ENCODE peak calls at places on chromosome 2, in ten cellular contexts. One of them, this sample, is unnamed.
A peak's percentile ranks its signal among the peaks of the same experiment; 100 is the strongest.

GRCh38 chr2:54579682-54580349 is 123.7 kb downstream of the SPTBN1 start:
- DNase-seq in mesenchymal stem cell: no peak
- DNase-seq in fibroblast of lung: no peak
- DNase-seq in psoas muscle: no peak
- DNase-seq in right cardiac atrium: no peak
- DNase-seq in PC-3: peak; percentile 89
- DNase-seq in heart left ventricle: no peak
- DNase-seq in body of pancreas: no peak
- DNase-seq in CD8-positive, alpha-beta T cell: peak; percentile 46
- DNase-seq in HepG2: peak; percentile 97
- DNase-seq in this sample: peak; percentile 83

GRCh38 chr2:232955856-232956255 is 57.2 kb downstream of the NGEF start:
- DNase-seq in body of pancreas: no peak
- DNase-seq in mesenchymal stem cell: no peak
- DNase-seq in heart left ventricle: no peak
- DNase-seq in right cardiac atrium: no peak
- DNase-seq in psoas muscle: no peak
- DNase-seq in PC-3: no peak
- DNase-seq in HepG2: no peak
- DNase-seq in fibroblast of lung: no peak
- DNase-seq in CD8-positive, alpha-beta T cell: no peak
- DNase-seq in this sample: no peak

GRCh38 chr2:145744541-145745386 is 1224.8 kb upstream of the ZEB2 start:
- DNase-seq in heart left ventricle: no peak
- DNase-seq in CD8-positive, alpha-beta T cell: no peak
- DNase-seq in psoas muscle: no peak
- DNase-seq in HepG2: no peak
- DNase-seq in fibroblast of lung: peak; percentile 99
- DNase-seq in mesenchymal stem cell: peak; percentile 90
- DNase-seq in right cardiac atrium: no peak
- DNase-seq in body of pancreas: no peak
- DNase-seq in PC-3: peak; percentile 89
- DNase-seq in this sample: no peak

GRCh38 chr2:72745679-72746368 is 80.0 kb downstream of the EXOC6B start:
- DNase-seq in heart left ventricle: no peak
- DNase-seq in right cardiac atrium: no peak
- DNase-seq in CD8-positive, alpha-beta T cell: no peak
- DNase-seq in HepG2: peak; percentile 81
- DNase-seq in body of pancreas: no peak
- DNase-seq in mesenchymal stem cell: peak; percentile 71
- DNase-seq in PC-3: peak; percentile 85
- DNase-seq in fibroblast of lung: peak; percentile 65
- DNase-seq in psoas muscle: no peak
- DNase-seq in this sample: peak; percentile 66

GRCh38 chr2:96923810-96924774 is 54.2 kb upstream of the SEMA4C start:
- DNase-seq in PC-3: no peak
- DNase-seq in right cardiac atrium: no peak
- DNase-seq in body of pancreas: no peak
- DNase-seq in HepG2: no peak
- DNase-seq in psoas muscle: peak; percentile 17
- DNase-seq in CD8-positive, alpha-beta T cell: peak; percentile 51
- DNase-seq in fibroblast of lung: no peak
- DNase-seq in mesenchymal stem cell: no peak
- DNase-seq in heart left ventricle: no peak
- DNase-seq in this sample: no peak

GRCh38 chr2:212245868-212246267 is 292.7 kb downstream of the ERBB4 start:
- DNase-seq in psoas muscle: no peak
- DNase-seq in CD8-positive, alpha-beta T cell: no peak
- DNase-seq in PC-3: no peak
- DNase-seq in fibroblast of lung: no peak
- DNase-seq in heart left ventricle: no peak
- DNase-seq in mesenchymal stem cell: no peak
- DNase-seq in HepG2: no peak
- DNase-seq in right cardiac atrium: no peak
- DNase-seq in body of pancreas: no peak
- DNase-seq in this sample: no peak

GRCh38 chr2:101130081-101130480 is 21.1 kb downstream of the TBC1D8 start:
- DNase-seq in fibroblast of lung: no peak
- DNase-seq in CD8-positive, alpha-beta T cell: no peak
- DNase-seq in body of pancreas: no peak
- DNase-seq in heart left ventricle: no peak
- DNase-seq in right cardiac atrium: no peak
- DNase-seq in PC-3: no peak
- DNase-seq in psoas muscle: no peak
- DNase-seq in mesenchymal stem cell: no peak
- DNase-seq in HepG2: no peak
- DNase-seq in this sample: no peak

GRCh38 chr2:176148758-176149483 is 2.4 kb upstream of the HOXD4 start:
- DNase-seq in right cardiac atrium: no peak
- DNase-seq in PC-3: no peak
- DNase-seq in CD8-positive, alpha-beta T cell: no peak
- DNase-seq in heart left ventricle: no peak
- DNase-seq in mesenchymal stem cell: no peak
- DNase-seq in body of pancreas: no peak
- DNase-seq in psoas muscle: no peak
- DNase-seq in HepG2: no peak
- DNase-seq in fibroblast of lung: no peak
- DNase-seq in this sample: no peak

GRCh38 chr2:85999131-85999831 is 106.4 kb downstream of the POLR1A start:
- DNase-seq in right cardiac atrium: no peak
- DNase-seq in body of pancreas: no peak
- DNase-seq in heart left ventricle: no peak
- DNase-seq in CD8-positive, alpha-beta T cell: peak; percentile 47
- DNase-seq in PC-3: no peak
- DNase-seq in fibroblast of lung: no peak
- DNase-seq in mesenchymal stem cell: peak; percentile 55
- DNase-seq in psoas muscle: no peak
- DNase-seq in HepG2: no peak
- DNase-seq in this sample: peak; percentile 39

GRCh38 chr2:230416061-230416721 is at the start of gene SP100:
- DNase-seq in heart left ventricle: peak; percentile 81
- DNase-seq in HepG2: peak; percentile 80
- DNase-seq in CD8-positive, alpha-beta T cell: peak; percentile 78
- DNase-seq in PC-3: peak; percentile 74
- DNase-seq in psoas muscle: peak; percentile 81
- DNase-seq in body of pancreas: peak; percentile 72
- DNase-seq in fibroblast of lung: peak; percentile 82
- DNase-seq in right cardiac atrium: peak; percentile 78
- DNase-seq in mesenchymal stem cell: peak; percentile 92
- DNase-seq in this sample: peak; percentile 93

GRCh38 chr2:28586864-28587263 is 91.0 kb downstream of the PLB1 start:
- DNase-seq in fibroblast of lung: no peak
- DNase-seq in psoas muscle: no peak
- DNase-seq in right cardiac atrium: no peak
- DNase-seq in heart left ventricle: no peak
- DNase-seq in HepG2: no peak
- DNase-seq in CD8-positive, alpha-beta T cell: peak; percentile 58
- DNase-seq in body of pancreas: no peak
- DNase-seq in mesenchymal stem cell: no peak
- DNase-seq in PC-3: no peak
- DNase-seq in this sample: no peak

GRCh38 chr2:241598487-241598886 is 38.5 kb downstream of the THAP4 start:
- DNase-seq in mesenchymal stem cell: no peak
- DNase-seq in PC-3: peak; percentile 46
- DNase-seq in heart left ventricle: no peak
- DNase-seq in right cardiac atrium: no peak
- DNase-seq in body of pancreas: peak; percentile 42
- DNase-seq in fibroblast of lung: no peak
- DNase-seq in psoas muscle: no peak
- DNase-seq in CD8-positive, alpha-beta T cell: no peak
- DNase-seq in HepG2: peak; percentile 45
- DNase-seq in this sample: peak; percentile 43

GRCh38 chr2:173652311-173652710 is 297.6 kb downstream of the CDCA7 start:
- DNase-seq in psoas muscle: no peak
- DNase-seq in right cardiac atrium: no peak
- DNase-seq in body of pancreas: no peak
- DNase-seq in mesenchymal stem cell: peak; percentile 84
- DNase-seq in heart left ventricle: no peak
- DNase-seq in HepG2: peak; percentile 46
- DNase-seq in fibroblast of lung: peak; percentile 98
- DNase-seq in CD8-positive, alpha-beta T cell: no peak
- DNase-seq in PC-3: peak; percentile 93
- DNase-seq in this sample: no peak

GRCh38 chr2:173653427-173653795 is 298.7 kb downstream of the CDCA7 start:
- DNase-seq in body of pancreas: no peak
- DNase-seq in PC-3: peak; percentile 13
- DNase-seq in right cardiac atrium: no peak
- DNase-seq in HepG2: no peak
- DNase-seq in psoas muscle: no peak
- DNase-seq in fibroblast of lung: no peak
- DNase-seq in mesenchymal stem cell: no peak
- DNase-seq in heart left ventricle: no peak
- DNase-seq in CD8-positive, alpha-beta T cell: no peak
- DNase-seq in this sample: no peak

GRCh38 chr2:173652731-173653426 is 298.2 kb downstream of the CDCA7 start:
- DNase-seq in right cardiac atrium: peak; percentile 17
- DNase-seq in CD8-positive, alpha-beta T cell: no peak
- DNase-seq in body of pancreas: no peak
- DNase-seq in PC-3: peak; percentile 99
- DNase-seq in HepG2: peak; percentile 64
- DNase-seq in psoas muscle: no peak
- DNase-seq in heart left ventricle: no peak
- DNase-seq in mesenchymal stem cell: peak; percentile 92
- DNase-seq in fibroblast of lung: peak; percentile 97
- DNase-seq in this sample: peak; percentile 23

GRCh38 chr2:173649527-173650219 is 295.0 kb downstream of the CDCA7 start:
- DNase-seq in HepG2: no peak
- DNase-seq in heart left ventricle: no peak
- DNase-seq in CD8-positive, alpha-beta T cell: no peak
- DNase-seq in PC-3: no peak
- DNase-seq in fibroblast of lung: no peak
- DNase-seq in body of pancreas: no peak
- DNase-seq in right cardiac atrium: peak; percentile 35
- DNase-seq in mesenchymal stem cell: no peak
- DNase-seq in psoas muscle: no peak
- DNase-seq in this sample: no peak

DNA sequence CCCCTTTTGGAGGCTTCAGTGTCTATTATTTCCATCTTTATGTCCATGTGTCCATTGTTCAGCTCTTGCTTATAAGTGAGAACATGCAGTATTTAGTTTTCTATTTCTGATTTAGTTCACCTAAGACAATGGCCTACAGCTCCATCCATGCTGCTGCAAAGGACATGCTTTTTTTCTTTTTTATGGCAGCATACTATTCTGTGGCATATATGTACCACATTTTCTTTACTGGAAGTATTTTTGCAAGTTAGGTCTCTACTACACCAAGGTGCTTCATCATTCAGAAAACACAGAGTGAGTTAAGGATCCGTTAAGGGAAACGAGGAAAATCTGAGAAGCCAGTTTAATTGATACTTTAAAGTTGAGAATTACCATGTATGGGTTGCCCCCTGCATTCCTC is 297.2 kb downstream of the CDCA7 start:
- DNase-seq in fibroblast of lung: no peak
- DNase-seq in CD8-positive, alpha-beta T cell: no peak
- DNase-seq in psoas muscle: no peak
- DNase-seq in HepG2: no peak
- DNase-seq in right cardiac atrium: no peak
- DNase-seq in mesenchymal stem cell: no peak
- DNase-seq in body of pancreas: no peak
- DNase-seq in PC-3: no peak
- DNase-seq in heart left ventricle: no peak
- DNase-seq in this sample: no peak
- H3K27me3 ChIP-seq in fibroblast of lung: no peaks in the 10 kb centered on the region
- H3K27me3 ChIP-seq in CD8-positive, alpha-beta T cell: no peaks in the 10 kb centered on the region
- H3K27me3 ChIP-seq in psoas muscle: no peaks in the 10 kb centered on the region
- H3K27me3 ChIP-seq in HepG2: no peaks in the 10 kb centered on the region
- H3K27me3 ChIP-seq in right cardiac atrium: no peaks in the 10 kb centered on the region
- H3K27me3 ChIP-seq in mesenchymal stem cell: no peaks in the 10 kb centered on the region
- H3K27me3 ChIP-seq in body of pancreas: no peaks in the 10 kb centered on the region
- H3K27me3 ChIP-seq in PC-3: no peaks in the 10 kb centered on the region
- H3K27me3 ChIP-seq in heart left ventricle: no peaks in the 10 kb centered on the region
- H3K27me3 ChIP-seq in this sample: no peaks in the 10 kb centered on the region

DNA sequence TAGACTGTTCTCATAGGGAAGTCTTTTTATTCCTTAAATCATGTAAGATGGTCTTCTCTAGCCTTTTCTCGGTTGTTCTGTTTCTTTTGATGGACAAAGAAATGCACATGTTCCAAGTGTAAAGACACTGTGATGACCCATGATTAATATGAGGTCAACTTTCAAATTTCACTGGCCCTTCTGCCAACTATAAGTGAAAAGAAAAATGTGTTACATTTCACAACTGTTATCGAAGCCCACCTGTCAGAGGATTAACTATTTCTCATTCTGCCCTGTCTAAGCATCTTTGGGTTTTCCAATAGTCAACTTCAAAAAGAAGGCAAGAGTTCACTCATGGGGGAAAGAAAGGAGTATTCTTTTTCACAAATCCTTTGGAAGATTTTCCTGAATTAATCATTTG is 3.3 kb downstream of the RDH14 start:
- DNase-seq in body of pancreas: no peak
- DNase-seq in mesenchymal stem cell: no peak
- DNase-seq in PC-3: no peak
- DNase-seq in heart left ventricle: no peak
- DNase-seq in CD8-positive, alpha-beta T cell: no peak
- DNase-seq in HepG2: no peak
- DNase-seq in psoas muscle: no peak
- DNase-seq in fibroblast of lung: no peak
- DNase-seq in right cardiac atrium: no peak
- DNase-seq in this sample: no peak
- H3K27ac ChIP-seq in body of pancreas: no peak overlapping the region
- H3K27ac ChIP-seq in mesenchymal stem cell: no peak overlapping the region
- H3K27ac ChIP-seq in PC-3: no peak overlapping the region
- H3K27ac ChIP-seq in heart left ventricle: peak overlapping the region; percentile 97
- H3K27ac ChIP-seq in CD8-positive, alpha-beta T cell: no peak overlapping the region
- H3K27ac ChIP-seq in HepG2: no peak overlapping the region
- H3K27ac ChIP-seq in psoas muscle: no peak overlapping the region
- H3K27ac ChIP-seq in fibroblast of lung: no peak overlapping the region
- H3K27ac ChIP-seq in right cardiac atrium: no peak overlapping the region
- H3K27ac ChIP-seq in this sample: no peak overlapping the region

DNA sequence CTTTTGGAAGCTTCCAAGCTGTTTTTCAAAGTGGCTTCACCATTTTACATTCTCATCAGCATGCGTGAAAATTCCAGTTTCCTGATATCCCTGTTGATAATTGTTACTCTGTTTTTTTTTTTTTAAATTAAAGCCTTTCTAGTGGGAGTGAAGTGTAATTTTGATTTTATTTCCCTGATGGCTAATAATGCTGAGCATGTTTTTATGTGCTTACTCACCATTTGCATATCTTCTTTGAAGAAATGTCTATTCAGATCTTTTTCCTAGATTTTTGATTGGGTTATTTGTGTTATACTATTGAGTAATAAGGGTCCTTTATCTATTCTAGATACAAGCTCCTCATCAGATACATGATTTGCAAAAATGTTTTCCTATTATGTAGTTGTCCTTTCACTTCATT is 382.8 kb upstream of the HS6ST1 start:
- DNase-seq in fibroblast of lung: no peak
- DNase-seq in right cardiac atrium: no peak
- DNase-seq in body of pancreas: no peak
- DNase-seq in mesenchymal stem cell: no peak
- DNase-seq in psoas muscle: no peak
- DNase-seq in CD8-positive, alpha-beta T cell: no peak
- DNase-seq in HepG2: no peak
- DNase-seq in PC-3: no peak
- DNase-seq in heart left ventricle: no peak
- DNase-seq in this sample: no peak
- H3K27me3 ChIP-seq in fibroblast of lung: no peaks in the 10 kb centered on the region
- H3K27me3 ChIP-seq in right cardiac atrium: no peaks in the 10 kb centered on the region
- H3K27me3 ChIP-seq in body of pancreas: no peaks in the 10 kb centered on the region
- H3K27me3 ChIP-seq in mesenchymal stem cell: peaks cover 1% of the 10 kb centered on the region
- H3K27me3 ChIP-seq in psoas muscle: no peaks in the 10 kb centered on the region
- H3K27me3 ChIP-seq in CD8-positive, alpha-beta T cell: no peaks in the 10 kb centered on the region
- H3K27me3 ChIP-seq in HepG2: no peaks in the 10 kb centered on the region
- H3K27me3 ChIP-seq in PC-3: peaks cover 5% of the 10 kb centered on the region
- H3K27me3 ChIP-seq in heart left ventricle: no peaks in the 10 kb centered on the region
- H3K27me3 ChIP-seq in this sample: no peaks in the 10 kb centered on the region

GRCh38 chr2:17719562-17720371 is 33.8 kb downstream of the SMC6 start:
- DNase-seq in psoas muscle: no peak
- DNase-seq in mesenchymal stem cell: peak; percentile 29
- DNase-seq in right cardiac atrium: no peak
- DNase-seq in HepG2: no peak
- DNase-seq in heart left ventricle: no peak
- DNase-seq in fibroblast of lung: no peak
- DNase-seq in body of pancreas: no peak
- DNase-seq in PC-3: peak; percentile 47
- DNase-seq in CD8-positive, alpha-beta T cell: no peak
- DNase-seq in this sample: peak; percentile 3
- H3K27ac ChIP-seq in psoas muscle: no peak overlapping the region
- H3K27ac ChIP-seq in mesenchymal stem cell: no peak overlapping the region
- H3K27ac ChIP-seq in right cardiac atrium: no peak overlapping the region
- H3K27ac ChIP-seq in HepG2: no peak overlapping the region
- H3K27ac ChIP-seq in heart left ventricle: no peak overlapping the region
- H3K27ac ChIP-seq in fibroblast of lung: no peak overlapping the region
- H3K27ac ChIP-seq in body of pancreas: no peak overlapping the region
- H3K27ac ChIP-seq in PC-3: no peak overlapping the region
- H3K27ac ChIP-seq in CD8-positive, alpha-beta T cell: no peak overlapping the region
- H3K27ac ChIP-seq in this sample: no peak overlapping the region